ENCODE peak calls at places on chromosome 1, in nine cellular contexts. One of them, this sample, is unnamed.
A peak's percentile ranks its signal among the peaks of the same experiment; 100 is the strongest.

GRCh38 chr1:151905070-151905442 is 4.3 kb downstream of the THEM4 start:
- DNase-seq in transverse colon: no peak
- DNase-seq in B cell: no peak
- DNase-seq in CD8-positive, alpha-beta T cell: peak; percentile 80
- DNase-seq in GM13976: no peak
- DNase-seq in H9: no peak
- DNase-seq in choroid plexus epithelial cell: peak; percentile 49
- DNase-seq in GM13977: no peak
- DNase-seq in Panc1: no peak
- DNase-seq in this sample: no peak

GRCh38 chr1:193538690-193539089 is 352.3 kb upstream of the B3GALT2 start:
- DNase-seq in H9: no peak
- DNase-seq in CD8-positive, alpha-beta T cell: no peak
- DNase-seq in transverse colon: no peak
- DNase-seq in choroid plexus epithelial cell: no peak
- DNase-seq in GM13977: no peak
- DNase-seq in B cell: no peak
- DNase-seq in GM13976: no peak
- DNase-seq in Panc1: no peak
- DNase-seq in this sample: no peak

GRCh38 chr1:8217011-8217711 is 100.8 kb upstream of the SLC45A1 start:
- DNase-seq in CD8-positive, alpha-beta T cell: peak; percentile 53
- DNase-seq in GM13977: no peak
- DNase-seq in H9: peak; percentile 66
- DNase-seq in GM13976: peak; percentile 70
- DNase-seq in choroid plexus epithelial cell: no peak
- DNase-seq in B cell: no peak
- DNase-seq in transverse colon: peak; percentile 33
- DNase-seq in Panc1: no peak
- DNase-seq in this sample: no peak

GRCh38 chr1:48332115-48332514 is 109.6 kb downstream of the SLC5A9 start:
- DNase-seq in B cell: no peak
- DNase-seq in Panc1: no peak
- DNase-seq in GM13977: no peak
- DNase-seq in transverse colon: no peak
- DNase-seq in H9: no peak
- DNase-seq in GM13976: no peak
- DNase-seq in CD8-positive, alpha-beta T cell: no peak
- DNase-seq in choroid plexus epithelial cell: no peak
- DNase-seq in this sample: no peak

GRCh38 chr1:20449736-20450311 is 36.2 kb downstream of the CAMK2N1 start:
- DNase-seq in B cell: no peak
- DNase-seq in choroid plexus epithelial cell: peak; percentile 8
- DNase-seq in Panc1: no peak
- DNase-seq in GM13976: no peak
- DNase-seq in GM13977: no peak
- DNase-seq in transverse colon: no peak
- DNase-seq in H9: no peak
- DNase-seq in CD8-positive, alpha-beta T cell: no peak
- DNase-seq in this sample: no peak

GRCh38 chr1:119712342-119713038 is 756 bp downstream of the PHGDH start:
- DNase-seq in B cell: peak; percentile 16
- DNase-seq in choroid plexus epithelial cell: peak; percentile 93
- DNase-seq in GM13977: peak; percentile 47
- DNase-seq in transverse colon: peak; percentile 65
- DNase-seq in H9: peak; percentile 90
- DNase-seq in CD8-positive, alpha-beta T cell: peak; percentile 61
- DNase-seq in Panc1: no peak
- DNase-seq in GM13976: peak; percentile 58
- DNase-seq in this sample: no peak

GRCh38 chr1:18141661-18142060 is 34.1 kb downstream of the IGSF21 start:
- DNase-seq in Panc1: no peak
- DNase-seq in transverse colon: no peak
- DNase-seq in B cell: no peak
- DNase-seq in GM13977: no peak
- DNase-seq in CD8-positive, alpha-beta T cell: no peak
- DNase-seq in GM13976: no peak
- DNase-seq in H9: no peak
- DNase-seq in choroid plexus epithelial cell: no peak
- DNase-seq in this sample: no peak

GRCh38 chr1:202189012-202189790 is 4.4 kb upstream of the LGR6 start:
- DNase-seq in CD8-positive, alpha-beta T cell: peak; percentile 86
- DNase-seq in Panc1: peak; percentile 39
- DNase-seq in H9: peak; percentile 89
- DNase-seq in GM13976: peak; percentile 75
- DNase-seq in GM13977: peak; percentile 58
- DNase-seq in choroid plexus epithelial cell: peak; percentile 66
- DNase-seq in B cell: peak; percentile 80
- DNase-seq in transverse colon: peak; percentile 81
- DNase-seq in this sample: peak; percentile 84

GRCh38 chr1:159071970-159072582 is 4.5 kb downstream of the AIM2 start:
- DNase-seq in GM13976: peak; percentile 29
- DNase-seq in Panc1: peak; percentile 30
- DNase-seq in choroid plexus epithelial cell: peak; percentile 90
- DNase-seq in GM13977: peak; percentile 20
- DNase-seq in CD8-positive, alpha-beta T cell: no peak
- DNase-seq in transverse colon: no peak
- DNase-seq in H9: no peak
- DNase-seq in B cell: peak; percentile 56
- DNase-seq in this sample: no peak

GRCh38 chr1:10814954-10815862 is 18.8 kb upstream of the CASZ1 start:
- DNase-seq in B cell: no peak
- DNase-seq in Panc1: no peak
- DNase-seq in choroid plexus epithelial cell: no peak
- DNase-seq in GM13976: no peak
- DNase-seq in CD8-positive, alpha-beta T cell: no peak
- DNase-seq in GM13977: no peak
- DNase-seq in transverse colon: peak; percentile 29
- DNase-seq in H9: peak; percentile 43
- DNase-seq in this sample: no peak

GRCh38 chr1:209769956-209770355 is 14.1 kb downstream of the TRAF3IP3 start:
- DNase-seq in H9: no peak
- DNase-seq in choroid plexus epithelial cell: peak; percentile 65
- DNase-seq in Panc1: no peak
- DNase-seq in GM13976: no peak
- DNase-seq in transverse colon: no peak
- DNase-seq in CD8-positive, alpha-beta T cell: no peak
- DNase-seq in GM13977: no peak
- DNase-seq in B cell: no peak
- DNase-seq in this sample: no peak

GRCh38 chr1:9589719-9590157 is 1.0 kb downstream of the TMEM201 start:
- DNase-seq in GM13977: no peak
- DNase-seq in choroid plexus epithelial cell: no peak
- DNase-seq in GM13976: no peak
- DNase-seq in B cell: no peak
- DNase-seq in H9: no peak
- DNase-seq in Panc1: no peak
- DNase-seq in transverse colon: no peak
- DNase-seq in CD8-positive, alpha-beta T cell: no peak
- DNase-seq in this sample: no peak

GRCh38 chr1:161730050-161730564 is 8.8 kb downstream of the FCRLB start:
- DNase-seq in transverse colon: no peak
- DNase-seq in B cell: no peak
- DNase-seq in GM13976: no peak
- DNase-seq in choroid plexus epithelial cell: peak; percentile 51
- DNase-seq in GM13977: peak; percentile 25
- DNase-seq in Panc1: no peak
- DNase-seq in H9: no peak
- DNase-seq in CD8-positive, alpha-beta T cell: no peak
- DNase-seq in this sample: no peak

GRCh38 chr1:170823120-170823519 is 112.2 kb upstream of the MROH9 start:
- DNase-seq in GM13976: no peak
- DNase-seq in Panc1: no peak
- DNase-seq in CD8-positive, alpha-beta T cell: no peak
- DNase-seq in H9: no peak
- DNase-seq in GM13977: no peak
- DNase-seq in transverse colon: no peak
- DNase-seq in B cell: no peak
- DNase-seq in choroid plexus epithelial cell: peak; percentile 24
- DNase-seq in this sample: no peak

GRCh38 chr1:80882552-80882951 is 918.2 kb upstream of the ADGRL2 start:
- DNase-seq in Panc1: no peak
- DNase-seq in transverse colon: no peak
- DNase-seq in H9: no peak
- DNase-seq in GM13977: no peak
- DNase-seq in B cell: no peak
- DNase-seq in CD8-positive, alpha-beta T cell: no peak
- DNase-seq in GM13976: no peak
- DNase-seq in choroid plexus epithelial cell: peak; percentile 76
- DNase-seq in this sample: no peak

GRCh38 chr1:59994302-59995198 is 68.0 kb upstream of the CYP2J2 start:
- DNase-seq in Panc1: no peak
- DNase-seq in B cell: no peak
- DNase-seq in GM13976: no peak
- DNase-seq in GM13977: no peak
- DNase-seq in transverse colon: no peak
- DNase-seq in choroid plexus epithelial cell: peak; percentile 61
- DNase-seq in H9: no peak
- DNase-seq in CD8-positive, alpha-beta T cell: no peak
- DNase-seq in this sample: no peak

DNA sequence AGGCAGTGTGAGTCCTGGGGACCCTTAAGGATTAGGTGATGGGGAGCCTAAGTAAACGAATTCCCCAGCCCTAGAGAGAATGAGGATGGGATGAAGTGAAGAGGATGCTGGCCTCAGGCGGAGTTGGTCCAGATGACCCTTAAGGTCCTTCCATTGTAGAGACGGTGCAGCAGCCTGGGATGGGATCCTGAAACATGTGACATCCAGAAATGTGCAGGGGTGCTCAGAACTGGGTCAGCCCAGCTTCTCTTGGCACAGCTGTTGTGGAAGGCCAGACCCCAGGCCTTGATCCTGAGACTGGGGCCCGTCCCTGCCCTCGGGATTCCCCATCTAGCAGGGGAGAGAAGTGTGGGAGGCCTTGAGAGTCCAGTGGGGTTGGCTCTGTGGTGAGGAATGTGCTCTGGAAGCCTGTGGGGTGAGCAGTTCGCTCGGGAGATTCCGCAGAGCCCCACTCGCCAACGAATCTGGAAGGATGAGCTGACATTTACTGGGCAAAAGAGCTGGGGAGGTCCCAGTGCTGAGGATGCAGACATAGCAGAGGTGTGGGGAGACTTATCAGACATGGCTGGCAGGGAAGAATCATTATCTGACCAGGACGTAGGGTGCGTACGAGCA is 28.1 kb downstream of the A3GALT2 start:
- DNase-seq in GM13977: no peak
- DNase-seq in CD8-positive, alpha-beta T cell: no peak
- DNase-seq in transverse colon: no peak
- DNase-seq in choroid plexus epithelial cell: no peak
- DNase-seq in H9: no peak
- DNase-seq in B cell: no peak
- DNase-seq in GM13976: no peak
- DNase-seq in Panc1: no peak
- DNase-seq in this sample: no peak
- TF ChIP-seq CTCF in GM13977: no peak
- TF ChIP-seq CTCF in CD8-positive, alpha-beta T cell: no peak
- TF ChIP-seq CTCF in transverse colon: no peak
- TF ChIP-seq CTCF in choroid plexus epithelial cell: no peak
- TF ChIP-seq CTCF in H9: no peak
- TF ChIP-seq CTCF in B cell: no peak
- TF ChIP-seq CTCF in GM13976: no peak
- TF ChIP-seq CTCF in Panc1: no peak
- TF ChIP-seq CTCF in this sample: no peak

GRCh38 chr1:33111965-33112364 is 31.0 kb downstream of the AZIN2 start:
- DNase-seq in H9: no peak
- DNase-seq in GM13976: no peak
- DNase-seq in GM13977: no peak
- DNase-seq in transverse colon: no peak
- DNase-seq in B cell: no peak
- DNase-seq in Panc1: no peak
- DNase-seq in choroid plexus epithelial cell: peak; percentile 72
- DNase-seq in CD8-positive, alpha-beta T cell: no peak
- DNase-seq in this sample: no peak

GRCh38 chr1:33110477-33110876 is 29.5 kb downstream of the AZIN2 start:
- DNase-seq in choroid plexus epithelial cell: no peak
- DNase-seq in GM13977: no peak
- DNase-seq in CD8-positive, alpha-beta T cell: no peak
- DNase-seq in GM13976: no peak
- DNase-seq in Panc1: no peak
- DNase-seq in H9: no peak
- DNase-seq in transverse colon: no peak
- DNase-seq in B cell: no peak
- DNase-seq in this sample: no peak
- TF ChIP-seq CTCF in choroid plexus epithelial cell: no peak
- TF ChIP-seq CTCF in GM13977: no peak
- TF ChIP-seq CTCF in CD8-positive, alpha-beta T cell: no peak
- TF ChIP-seq CTCF in GM13976: no peak
- TF ChIP-seq CTCF in Panc1: no peak
- TF ChIP-seq CTCF in H9: no peak
- TF ChIP-seq CTCF in transverse colon: no peak
- TF ChIP-seq CTCF in B cell: no peak
- TF ChIP-seq CTCF in this sample: no peak

DNA sequence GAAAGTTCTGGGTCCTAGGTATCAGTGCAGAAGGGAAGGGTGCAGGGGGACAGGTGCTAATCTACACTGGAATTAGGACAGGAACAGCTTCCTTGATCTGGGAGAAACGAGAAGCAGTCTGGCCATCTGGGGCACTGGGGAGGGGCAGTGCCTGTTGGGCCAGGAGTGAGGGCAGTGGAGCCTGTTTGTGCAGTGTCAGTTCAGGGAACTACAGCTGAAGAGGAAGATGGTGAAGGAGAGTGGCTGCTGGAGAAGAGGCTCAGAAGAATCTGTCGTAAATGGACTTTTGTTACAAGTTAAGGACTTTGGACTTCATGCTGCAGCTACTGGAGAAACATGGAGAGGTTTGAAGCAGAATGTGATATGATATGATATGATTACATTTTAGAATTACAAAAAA is 3.1 kb upstream of the TNFSF4 start:
- DNase-seq in GM13976: no peak
- DNase-seq in choroid plexus epithelial cell: no peak
- DNase-seq in Panc1: no peak
- DNase-seq in H9: no peak
- DNase-seq in GM13977: no peak
- DNase-seq in B cell: no peak
- DNase-seq in transverse colon: no peak
- DNase-seq in CD8-positive, alpha-beta T cell: no peak
- DNase-seq in this sample: no peak
- TF ChIP-seq CTCF in GM13976: no peak
- TF ChIP-seq CTCF in choroid plexus epithelial cell: no peak
- TF ChIP-seq CTCF in Panc1: no peak
- TF ChIP-seq CTCF in H9: no peak
- TF ChIP-seq CTCF in GM13977: no peak
- TF ChIP-seq CTCF in B cell: no peak
- TF ChIP-seq CTCF in transverse colon: no peak
- TF ChIP-seq CTCF in CD8-positive, alpha-beta T cell: no peak
- TF ChIP-seq CTCF in this sample: no peak

DNA sequence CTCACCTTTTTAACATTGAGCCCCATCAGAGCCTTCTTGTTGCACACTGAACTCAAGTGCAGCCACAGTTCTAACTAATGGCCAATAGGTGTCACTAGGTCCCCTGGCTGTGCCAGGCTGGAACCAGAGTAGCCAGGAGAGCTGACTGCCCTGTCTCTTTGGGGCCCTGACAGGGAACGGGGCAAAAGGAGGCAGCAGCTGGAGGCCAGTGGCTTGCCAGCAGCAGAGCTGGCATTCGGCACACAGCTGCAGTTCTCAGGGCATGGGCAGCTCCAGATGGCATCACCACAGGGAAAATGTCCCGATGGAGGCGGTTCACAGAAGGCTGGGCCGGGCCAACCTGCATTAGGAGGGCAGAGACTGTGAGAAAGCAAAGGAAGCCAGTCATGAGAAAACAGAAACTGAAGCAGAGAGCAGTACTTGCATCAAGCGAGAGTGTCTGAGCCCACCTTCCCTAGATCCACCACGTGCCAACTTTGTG is 188.6 kb downstream of the FCRL5 start:
- DNase-seq in H9: peak; percentile 78
- DNase-seq in choroid plexus epithelial cell: peak; percentile 59
- DNase-seq in Panc1: peak; percentile 17
- DNase-seq in transverse colon: peak; percentile 45
- DNase-seq in GM13976: peak; percentile 54
- DNase-seq in CD8-positive, alpha-beta T cell: no peak
- DNase-seq in GM13977: peak; percentile 48
- DNase-seq in B cell: peak; percentile 38
- DNase-seq in this sample: no peak
- TF ChIP-seq CTCF in H9: peak; percentile 74
- TF ChIP-seq CTCF in choroid plexus epithelial cell: peak; percentile 75
- TF ChIP-seq CTCF in Panc1: peak; percentile 82
- TF ChIP-seq CTCF in transverse colon: peak; percentile 66
- TF ChIP-seq CTCF in GM13976: peak; percentile 66
- TF ChIP-seq CTCF in CD8-positive, alpha-beta T cell: peak; percentile 15
- TF ChIP-seq CTCF in GM13977: peak; percentile 73
- TF ChIP-seq CTCF in B cell: peak; percentile 70
- TF ChIP-seq CTCF in this sample: no peak

This sample was measured in omental fat pad.